ENCODE peak calls at places on chromosomes 12 and 14, in five cellular contexts. E is DMS153; Z is fibroblast of mammary gland; K is stimulated activated naive B cell treated with anti-CD40 and anti-IgM and Interleukin-4, amounts not matched to agents 10 μg/mL and 1 μg/mL and 100 μg/mL, for 72 hours; Q is CD4-positive, CD25-positive, alpha-beta regulatory T cell. B is an unnamed sample.

GRCh38 chr12:117607778-117608177 is 246.4 kb upstream of the NOS1 start:
- DNase-seq in E (no peak), Z (no peak), K (no peak), Q (no peak), B (no peak)

GRCh38 chr14:64581817-64582216 is 32.1 kb downstream of the PPP1R36 start:
- DNase-seq in E (no peak), Z (no peak), K (no peak), Q (no peak), B (no peak)

GRCh38 chr14:52891800-52892199 is 59.0 kb downstream of the FERMT2 start:
- DNase-seq in E (no peak), Z (no peak), K (no peak), Q (no peak), B (no peak)

GRCh38 chr12:89895591-89895990 is 187.0 kb upstream of the ATP2B1 start:
- DNase-seq in E (no peak), Z (no peak), K (no peak), Q (no peak), B (no peak)

GRCh38 chr12:3680919-3681594 is 71.9 kb downstream of the CRACR2A start:
- DNase-seq in E (peak), Z (peak), K (no peak), Q (no peak), B (no peak)

GRCh38 chr12:64618953-64619590 is 8.8 kb downstream of the RASSF3 start:
- DNase-seq in E (no peak), Z (peak), K (peak), Q (no peak), B (peak)

GRCh38 chr12:75692883-75693282 is 181.5 kb upstream of the KRR1 start:
- DNase-seq in E (no peak), Z (peak), K (no peak), Q (no peak), B (no peak)

GRCh38 chr12:107179883-107180282 is 86.5 kb upstream of the CRY1 start:
- DNase-seq in E (no peak), Z (peak), K (no peak), Q (no peak), B (no peak)

GRCh38 chr14:100028990-100029677 is 36.1 kb upstream of the EVL start:
- DNase-seq in E (no peak), Z (peak), K (no peak), Q (no peak), B (no peak)

GRCh38 chr14:74217672-74218448 is 21.4 kb upstream of the VSX2 start:
- DNase-seq in E (peak), Z (peak), K (peak), Q (peak), B (no peak)

GRCh38 chr12:49953961-49954835 is 3.7 kb downstream of the AQP2 start:
- DNase-seq in E (no peak), Z (no peak), K (no peak), Q (no peak), B (no peak)

GRCh38 chr12:71426030-71426570 is 13.5 kb upstream of the LGR5 start:
- DNase-seq in E (no peak), Z (no peak), K (no peak), Q (no peak), B (no peak)

B was measured in GM12878.